ENCODE peak calls at places on chromosome 21, in seven cellular contexts. One of them, this sample, is unnamed.

GRCh38 chr21:41460578-41461527 is 34.8 kb downstream of the MX1 start:
- DNase-seq in SK-N-SH: peak
- DNase-seq in H9: peak
- DNase-seq in breast epithelium: peak
- DNase-seq in fibroblast of villous mesenchyme: peak
- DNase-seq in colonic mucosa: peak
- DNase-seq in tibial nerve: peak
- DNase-seq in this sample: no peak

GRCh38 chr21:28069446-28069845 is 923.2 kb downstream of the LTN1 start:
- DNase-seq in H9: peak
- DNase-seq in SK-N-SH: no peak
- DNase-seq in breast epithelium: no peak
- DNase-seq in colonic mucosa: no peak
- DNase-seq in tibial nerve: no peak
- DNase-seq in fibroblast of villous mesenchyme: peak
- DNase-seq in this sample: no peak

GRCh38 chr21:26842976-26843911 is 2.0 kb downstream of the ADAMTS1 start:
- DNase-seq in tibial nerve: peak
- DNase-seq in SK-N-SH: peak
- DNase-seq in breast epithelium: peak
- DNase-seq in H9: peak
- DNase-seq in colonic mucosa: peak
- DNase-seq in fibroblast of villous mesenchyme: peak
- DNase-seq in this sample: no peak

GRCh38 chr21:16366207-16366606 is 636.4 kb downstream of the USP25 start:
- DNase-seq in SK-N-SH: no peak
- DNase-seq in breast epithelium: no peak
- DNase-seq in H9: no peak
- DNase-seq in colonic mucosa: no peak
- DNase-seq in fibroblast of villous mesenchyme: no peak
- DNase-seq in tibial nerve: no peak
- DNase-seq in this sample: no peak

GRCh38 chr21:28671549-28672195 is 321.0 kb downstream of the LTN1 start:
- DNase-seq in breast epithelium: no peak
- DNase-seq in tibial nerve: no peak
- DNase-seq in colonic mucosa: no peak
- DNase-seq in SK-N-SH: no peak
- DNase-seq in H9: no peak
- DNase-seq in fibroblast of villous mesenchyme: peak
- DNase-seq in this sample: no peak

GRCh38 chr21:41121785-41122415 is 46.1 kb upstream of the BACE2 start:
- DNase-seq in fibroblast of villous mesenchyme: peak
- DNase-seq in colonic mucosa: peak
- DNase-seq in SK-N-SH: peak
- DNase-seq in tibial nerve: peak
- DNase-seq in breast epithelium: peak
- DNase-seq in H9: peak
- DNase-seq in this sample: no peak

GRCh38 chr21:26194811-26195251 is 24.3 kb upstream of the APP start:
- DNase-seq in SK-N-SH: no peak
- DNase-seq in fibroblast of villous mesenchyme: peak
- DNase-seq in H9: no peak
- DNase-seq in breast epithelium: no peak
- DNase-seq in colonic mucosa: no peak
- DNase-seq in tibial nerve: no peak
- DNase-seq in this sample: no peak

GRCh38 chr21:32549454-32549853 is 35.9 kb downstream of the TCP10L start:
- DNase-seq in H9: no peak
- DNase-seq in breast epithelium: no peak
- DNase-seq in colonic mucosa: no peak
- DNase-seq in fibroblast of villous mesenchyme: no peak
- DNase-seq in tibial nerve: no peak
- DNase-seq in SK-N-SH: no peak
- DNase-seq in this sample: no peak

GRCh38 chr21:28442624-28443023 is 550.1 kb downstream of the LTN1 start:
- DNase-seq in breast epithelium: no peak
- DNase-seq in fibroblast of villous mesenchyme: peak
- DNase-seq in tibial nerve: no peak
- DNase-seq in H9: no peak
- DNase-seq in colonic mucosa: no peak
- DNase-seq in SK-N-SH: no peak
- DNase-seq in this sample: no peak

GRCh38 chr21:40254540-40255455 is 387.6 kb downstream of the PCP4 start:
- DNase-seq in H9: no peak
- DNase-seq in tibial nerve: no peak
- DNase-seq in fibroblast of villous mesenchyme: no peak
- DNase-seq in breast epithelium: no peak
- DNase-seq in SK-N-SH: peak
- DNase-seq in colonic mucosa: no peak
- DNase-seq in this sample: no peak

GRCh38 chr21:33924079-33924765 is 8.6 kb upstream of the ATP5PO start:
- DNase-seq in fibroblast of villous mesenchyme: peak
- DNase-seq in H9: peak
- DNase-seq in colonic mucosa: peak
- DNase-seq in SK-N-SH: peak
- DNase-seq in breast epithelium: peak
- DNase-seq in tibial nerve: peak
- DNase-seq in this sample: peak

DNA sequence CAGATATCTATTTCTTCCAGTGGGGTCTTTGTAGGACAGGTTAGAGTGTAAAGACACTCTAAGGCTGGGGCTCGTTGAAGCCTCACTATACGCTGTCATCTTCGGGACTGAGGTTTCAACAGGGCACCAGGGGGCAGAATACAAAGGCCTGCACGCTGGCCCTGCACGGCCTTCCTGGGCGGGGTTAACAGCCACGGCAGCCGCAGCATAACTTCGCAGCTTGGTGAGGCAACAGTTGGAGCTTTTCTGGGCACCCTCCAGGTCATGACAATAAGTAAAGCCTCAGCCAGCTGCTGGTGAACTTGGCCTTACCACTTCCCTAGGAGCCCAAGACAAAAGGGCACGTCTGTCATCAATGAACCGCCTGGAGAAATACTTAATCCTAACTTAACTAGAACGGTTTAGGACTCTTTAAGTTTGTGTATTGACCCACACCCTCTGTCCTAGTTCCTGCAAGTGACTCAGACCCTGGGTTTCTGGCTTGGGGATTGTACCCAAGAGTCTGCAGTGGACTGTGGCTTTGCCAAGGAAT is 2.3 kb upstream of the RUNX1 start:
- DNase-seq in SK-N-SH: no peak
- DNase-seq in colonic mucosa: peak
- DNase-seq in tibial nerve: peak
- DNase-seq in fibroblast of villous mesenchyme: peak
- DNase-seq in breast epithelium: no peak
- DNase-seq in H9: peak
- DNase-seq in this sample: no peak
- TF ChIP-seq CTCF in SK-N-SH: peak
- TF ChIP-seq CTCF in colonic mucosa: peak
- TF ChIP-seq CTCF in tibial nerve: peak
- TF ChIP-seq CTCF in fibroblast of villous mesenchyme: peak
- TF ChIP-seq CTCF in breast epithelium: no peak
- TF ChIP-seq CTCF in H9: peak
- TF ChIP-seq CTCF in this sample: no peak

GRCh38 chr21:38343691-38344090 is 86.9 kb downstream of the KCNJ15 start:
- DNase-seq in SK-N-SH: no peak
- DNase-seq in breast epithelium: no peak
- DNase-seq in tibial nerve: no peak
- DNase-seq in colonic mucosa: no peak
- DNase-seq in fibroblast of villous mesenchyme: peak
- DNase-seq in H9: no peak
- DNase-seq in this sample: no peak

GRCh38 chr21:38342734-38343133 is 85.9 kb downstream of the KCNJ15 start:
- DNase-seq in breast epithelium: no peak
- DNase-seq in tibial nerve: no peak
- DNase-seq in fibroblast of villous mesenchyme: peak
- DNase-seq in colonic mucosa: no peak
- DNase-seq in H9: no peak
- DNase-seq in SK-N-SH: no peak
- DNase-seq in this sample: no peak

GRCh38 chr21:38340131-38340530 is 83.3 kb downstream of the KCNJ15 start:
- DNase-seq in colonic mucosa: no peak
- DNase-seq in fibroblast of villous mesenchyme: no peak
- DNase-seq in tibial nerve: no peak
- DNase-seq in SK-N-SH: no peak
- DNase-seq in H9: no peak
- DNase-seq in breast epithelium: no peak
- DNase-seq in this sample: no peak

GRCh38 chr21:38337793-38338192 is 81.0 kb downstream of the KCNJ15 start:
- DNase-seq in breast epithelium: no peak
- DNase-seq in colonic mucosa: no peak
- DNase-seq in H9: no peak
- DNase-seq in tibial nerve: no peak
- DNase-seq in fibroblast of villous mesenchyme: no peak
- DNase-seq in SK-N-SH: no peak
- DNase-seq in this sample: no peak

DNA sequence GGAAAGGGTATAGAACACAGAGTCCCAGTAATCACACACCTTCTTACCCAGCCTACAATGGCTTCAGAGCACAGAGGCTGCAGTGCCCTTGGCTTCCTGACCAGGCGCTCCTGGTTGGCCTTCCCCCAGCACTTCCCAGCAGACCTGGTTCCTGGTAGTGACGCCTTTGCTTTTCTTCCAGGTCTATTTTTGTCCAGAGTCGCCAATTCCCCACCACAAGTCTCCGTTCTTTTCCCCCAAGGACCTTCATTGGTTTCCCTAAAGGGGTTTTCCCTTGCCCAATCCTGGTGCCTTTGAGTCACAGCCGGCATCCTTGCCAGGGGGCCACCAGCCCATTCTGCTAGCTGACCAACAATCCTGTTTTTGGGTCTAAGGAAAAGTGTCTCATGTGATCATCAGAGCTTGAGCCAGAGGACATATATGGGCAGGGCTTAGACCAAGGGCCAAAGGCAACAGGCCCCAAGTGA is 84.8 kb downstream of the KCNJ15 start:
- DNase-seq in SK-N-SH: no peak
- DNase-seq in fibroblast of villous mesenchyme: no peak
- DNase-seq in H9: no peak
- DNase-seq in tibial nerve: no peak
- DNase-seq in colonic mucosa: no peak
- DNase-seq in breast epithelium: no peak
- DNase-seq in this sample: no peak
- TF ChIP-seq CTCF in SK-N-SH: no peak
- TF ChIP-seq CTCF in fibroblast of villous mesenchyme: no peak
- TF ChIP-seq CTCF in H9: no peak
- TF ChIP-seq CTCF in tibial nerve: no peak
- TF ChIP-seq CTCF in colonic mucosa: no peak
- TF ChIP-seq CTCF in breast epithelium: no peak
- TF ChIP-seq CTCF in this sample: no peak

GRCh38 chr21:44804762-44805161 is 3.1 kb upstream of the UBE2G2 start:
- DNase-seq in SK-N-SH: peak
- DNase-seq in breast epithelium: no peak
- DNase-seq in colonic mucosa: no peak
- DNase-seq in tibial nerve: no peak
- DNase-seq in fibroblast of villous mesenchyme: no peak
- DNase-seq in H9: no peak
- DNase-seq in this sample: no peak

GRCh38 chr21:44800971-44801467 is 601 bp downstream of the UBE2G2 start:
- DNase-seq in tibial nerve: no peak
- DNase-seq in colonic mucosa: peak
- DNase-seq in H9: no peak
- DNase-seq in breast epithelium: no peak
- DNase-seq in fibroblast of villous mesenchyme: no peak
- DNase-seq in SK-N-SH: peak
- DNase-seq in this sample: no peak

GRCh38 chr21:44803651-44804050 is 2.0 kb upstream of the UBE2G2 start:
- DNase-seq in H9: no peak
- DNase-seq in fibroblast of villous mesenchyme: no peak
- DNase-seq in colonic mucosa: no peak
- DNase-seq in tibial nerve: no peak
- DNase-seq in breast epithelium: no peak
- DNase-seq in SK-N-SH: no peak
- DNase-seq in this sample: no peak

GRCh38 chr21:44801468-44802395 is at the start of gene UBE2G2:
- DNase-seq in tibial nerve: no peak
- DNase-seq in SK-N-SH: peak
- DNase-seq in colonic mucosa: peak
- DNase-seq in H9: peak
- DNase-seq in breast epithelium: peak
- DNase-seq in fibroblast of villous mesenchyme: peak
- DNase-seq in this sample: peak

DNA sequence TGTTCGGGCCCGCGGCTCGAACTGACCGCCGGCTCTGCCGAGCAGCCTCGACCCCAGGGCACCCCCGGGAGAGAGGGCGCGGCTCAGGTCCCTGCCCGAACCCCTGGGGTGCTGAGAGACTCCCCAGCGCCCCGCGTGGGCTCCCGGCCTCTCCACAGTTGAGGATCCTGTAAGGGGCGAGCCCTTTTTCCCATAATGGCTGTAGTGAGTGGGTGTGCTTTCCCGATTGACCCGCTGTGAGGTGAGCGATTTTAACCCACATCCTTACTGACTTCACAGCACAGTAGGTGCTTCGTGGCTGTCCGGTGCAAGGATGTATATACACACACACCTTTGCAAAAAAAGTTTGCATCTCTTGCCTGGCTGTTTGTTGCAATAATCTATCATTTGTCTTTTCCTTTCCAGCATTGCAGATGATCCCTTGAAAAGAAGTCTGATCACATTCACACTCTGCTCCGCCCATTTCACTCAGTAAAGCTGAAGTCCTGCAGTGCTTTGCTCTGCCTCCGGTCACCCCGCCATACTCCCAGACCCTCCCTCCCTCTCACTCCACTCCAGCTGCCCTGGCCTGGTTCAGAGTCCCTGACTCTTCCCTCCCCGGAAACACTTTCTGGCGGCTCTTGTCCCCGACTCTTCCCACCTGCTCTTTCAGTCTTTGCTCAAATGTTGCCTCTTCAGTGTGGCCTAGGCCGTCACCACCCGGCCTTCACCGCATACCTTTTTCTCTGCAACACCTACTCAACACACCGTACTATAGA is 955 bp upstream of the UBE2G2 start:
- DNase-seq in breast epithelium: no peak
- DNase-seq in fibroblast of villous mesenchyme: no peak
- DNase-seq in H9: no peak
- DNase-seq in colonic mucosa: no peak
- DNase-seq in tibial nerve: no peak
- DNase-seq in SK-N-SH: peak
- DNase-seq in this sample: no peak
- TF ChIP-seq CTCF in breast epithelium: no peak
- TF ChIP-seq CTCF in fibroblast of villous mesenchyme: no peak
- TF ChIP-seq CTCF in H9: no peak
- TF ChIP-seq CTCF in colonic mucosa: no peak
- TF ChIP-seq CTCF in tibial nerve: no peak
- TF ChIP-seq CTCF in SK-N-SH: no peak
- TF ChIP-seq CTCF in this sample: no peak

GRCh38 chr21:29942033-29942432 is 2.2 kb upstream of the GRIK1 start:
- DNase-seq in fibroblast of villous mesenchyme: no peak
- DNase-seq in breast epithelium: no peak
- DNase-seq in H9: no peak
- DNase-seq in colonic mucosa: no peak
- DNase-seq in tibial nerve: no peak
- DNase-seq in SK-N-SH: no peak
- DNase-seq in this sample: no peak
- TF ChIP-seq CTCF in fibroblast of villous mesenchyme: no peak
- TF ChIP-seq CTCF in breast epithelium: no peak
- TF ChIP-seq CTCF in H9: no peak
- TF ChIP-seq CTCF in colonic mucosa: no peak
- TF ChIP-seq CTCF in tibial nerve: no peak
- TF ChIP-seq CTCF in SK-N-SH: no peak
- TF ChIP-seq CTCF in this sample: no peak

This sample was measured in D721Med.